ENCODE peak calls at places on chromosomes 7 and 10, in five cellular contexts. C, Z, S, M and J are unnamed samples.

GRCh38 chr10:29248987-29249386 is 39.9 kb upstream of the LYZL1 start:
- ATAC-seq in C (no peak), Z (no peak), S (no peak), M (no peak), J (no peak)

GRCh38 chr7:44325811-44326241 is 432 bp upstream of the CAMK2B start:
- ATAC-seq in C (peak), Z (no peak), S (peak), M (no peak), J (peak)

GRCh38 chr10:72800000-72800740 is 93.4 kb upstream of the OIT3 start:
- ATAC-seq in C (no peak), Z (no peak), S (no peak), M (no peak), J (no peak)

GRCh38 chr7:80134105-80134535 is 511 bp upstream of the GNAI1 start:
- ATAC-seq in C (no peak), Z (peak), S (no peak), M (no peak), J (no peak)

GRCh38 chr10:72088879-72089585 is 681 bp upstream of the SPOCK2 start:
- ATAC-seq in C (no peak), Z (peak), S (no peak), M (peak), J (no peak)

GRCh38 chr10:83984256-83984640 is 155.1 kb upstream of the GHITM start:
- ATAC-seq in C (no peak), Z (no peak), S (no peak), M (no peak), J (no peak)

GRCh38 chr10:437698-438490 is 251.6 kb downstream of the DIP2C start:
- ATAC-seq in C (no peak), Z (no peak), S (no peak), M (no peak), J (no peak)

GRCh38 chr10:59505931-59506330 is 143.6 kb upstream of the FAM13C start:
- ATAC-seq in C (no peak), Z (no peak), S (no peak), M (no peak), J (no peak)

GRCh38 chr10:33655165-33655815 is 320.8 kb upstream of the NRP1 start:
- ATAC-seq in C (no peak), Z (no peak), S (no peak), M (no peak), J (no peak)

GRCh38 chr10:49518982-49519578 is 19.8 kb downstream of the ERCC6 start:
- ATAC-seq in C (peak), Z (peak), S (peak), M (peak), J (peak)

GRCh38 chr7:82194011-82194410 is 249.6 kb downstream of the CACNA2D1 start:
- ATAC-seq in C (no peak), Z (no peak), S (no peak), M (peak), J (no peak)

GRCh38 chr7:127582361-127582760 is 3.0 kb downstream of the GCC1 start:
- ATAC-seq in C (no peak), Z (no peak), S (no peak), M (no peak), J (no peak)

GRCh38 chr10:77240042-77240619 is 397.5 kb downstream of the KCNMA1 start:
- ATAC-seq in C (peak), Z (no peak), S (no peak), M (no peak), J (no peak)

GRCh38 chr10:94212876-94213595 is 149.7 kb downstream of the NOC3L start:
- ATAC-seq in C (no peak), Z (peak), S (no peak), M (peak), J (no peak)

GRCh38 chr7:131124867-131125266 is 202.8 kb upstream of the MKLN1 start:
- ATAC-seq in C (no peak), Z (no peak), S (no peak), M (no peak), J (no peak)

GRCh38 chr10:96833220-96834001 is 1.3 kb downstream of the LCOR start:
- ATAC-seq in C (peak), Z (peak), S (peak), M (peak), J (peak)

GRCh38 chr7:100127866-100128601 is 1.3 kb downstream of the MBLAC1 start:
- ATAC-seq in C (peak), Z (peak), S (no peak), M (no peak), J (no peak)

GRCh38 chr7:87541648-87542047 is 59.0 kb downstream of the ABCB1 start:
- ATAC-seq in C (no peak), Z (no peak), S (no peak), M (no peak), J (no peak)

GRCh38 chr10:22244001-22244400 is 26.2 kb upstream of the EBLN1 start:
- ATAC-seq in C (no peak), Z (no peak), S (no peak), M (no peak), J (no peak)

GRCh38 chr10:31064334-31064733 is 32.7 kb upstream of the ZNF438 start:
- ATAC-seq in C (no peak), Z (peak), S (no peak), M (peak), J (no peak)

GRCh38 chr7:132352774-132353173 is 223.5 kb downstream of the PLXNA4 start:
- ATAC-seq in C (no peak), Z (peak), S (no peak), M (peak), J (no peak)

GRCh38 chr10:31936933-31937332 is 8.3 kb upstream of the ARHGAP12 start:
- ATAC-seq in C (peak), Z (peak), S (no peak), M (peak), J (peak)

GRCh38 chr10:15208221-15208620 is 39.7 kb upstream of the NMT2 start:
- ATAC-seq in C (no peak), Z (no peak), S (no peak), M (no peak), J (no peak)

GRCh38 chr7:66880009-66880554 is 40.9 kb upstream of the TMEM248 start:
- ATAC-seq in C (no peak), Z (peak), S (no peak), M (no peak), J (no peak)

GRCh38 chr10:34816067-34817002 is 1.2 kb upstream of the PARD3 start:
- ATAC-seq in C (peak), Z (peak), S (no peak), M (peak), J (peak)

GRCh38 chr10:18505719-18506118 is 145.7 kb downstream of the NSUN6 start:
- ATAC-seq in C (no peak), Z (no peak), S (no peak), M (no peak), J (no peak)

GRCh38 chr7:28575241-28575643 is 162.9 kb downstream of the CREB5 start:
- ATAC-seq in C (no peak), Z (no peak), S (no peak), M (no peak), J (no peak)

GRCh38 chr10:62384057-62384446 is 9.9 kb downstream of the ZNF365 start:
- ATAC-seq in C (peak), Z (peak), S (peak), M (no peak), J (no peak)

GRCh38 chr10:100462709-100463108 is at the start of gene WNT8B:
- ATAC-seq in C (no peak), Z (no peak), S (no peak), M (no peak), J (no peak)

GRCh38 chr10:70736470-70736982 is 48.7 kb downstream of the TBATA start:
- ATAC-seq in C (no peak), Z (no peak), S (peak), M (no peak), J (no peak)

GRCh38 chr10:100528885-100529472 is 692 bp downstream of the NDUFB8 start:
- ATAC-seq in C (peak), Z (no peak), S (no peak), M (peak), J (no peak)

GRCh38 chr7:26690135-26690534 is 174.3 kb downstream of the SKAP2 start:
- ATAC-seq in C (peak), Z (no peak), S (no peak), M (no peak), J (no peak)

GRCh38 chr10:13184726-13185514 is 23.6 kb downstream of the MCM10 start:
- ATAC-seq in C (no peak), Z (peak), S (no peak), M (no peak), J (peak)

GRCh38 chr10:3002304-3002703 is 65.0 kb upstream of the PFKP start:
- ATAC-seq in C (no peak), Z (no peak), S (no peak), M (no peak), J (no peak)

GRCh38 chr10:89836840-89837172 is 135.4 kb downstream of the KIF20B start:
- ATAC-seq in C (no peak), Z (peak), S (no peak), M (peak), J (no peak)

GRCh38 chr7:127035203-127035849 is 217.4 kb downstream of the GRM8 start:
- ATAC-seq in C (no peak), Z (no peak), S (no peak), M (no peak), J (no peak)

GRCh38 chr10:63297941-63298340 is 164.8 kb downstream of the NRBF2 start:
- ATAC-seq in C (no peak), Z (no peak), S (no peak), M (peak), J (peak)

GRCh38 chr7:138773176-138773575 is 24.6 kb upstream of the TMEM213 start:
- ATAC-seq in C (no peak), Z (no peak), S (no peak), M (no peak), J (no peak)

GRCh38 chr10:119783665-119784027 is 57.8 kb downstream of the INPP5F start:
- ATAC-seq in C (no peak), Z (no peak), S (no peak), M (no peak), J (no peak)

GRCh38 chr10:77263700-77264099 is 373.9 kb downstream of the KCNMA1 start:
- ATAC-seq in C (no peak), Z (no peak), S (no peak), M (no peak), J (no peak)